ENCODE peak calls at places on chromosomes 12 and 14, in five cellular contexts. One of them, this sample, is unnamed.

GRCh38 chr14:50388256-50388931 is 8.3 kb downstream of the CDKL1 start:
- DNase-seq in HL-60: no peak
- DNase-seq in prostate gland: no peak
- DNase-seq in body of pancreas: peak; percentile 72
- DNase-seq in CD8-positive, alpha-beta memory T cell: no peak
- DNase-seq in this sample: no peak

GRCh38 chr12:41212625-41213024 is 24.5 kb downstream of the PDZRN4 start:
- DNase-seq in prostate gland: no peak
- DNase-seq in HL-60: no peak
- DNase-seq in CD8-positive, alpha-beta memory T cell: no peak
- DNase-seq in body of pancreas: no peak
- DNase-seq in this sample: no peak

GRCh38 chr12:1907652-1908611 is 10.5 kb downstream of the CACNA2D4 start:
- DNase-seq in body of pancreas: no peak
- DNase-seq in CD8-positive, alpha-beta memory T cell: no peak
- DNase-seq in prostate gland: no peak
- DNase-seq in HL-60: no peak
- DNase-seq in this sample: no peak

GRCh38 chr12:50751921-50752721 is 11.8 kb upstream of the ATF1 start:
- DNase-seq in prostate gland: no peak
- DNase-seq in CD8-positive, alpha-beta memory T cell: no peak
- DNase-seq in HL-60: no peak
- DNase-seq in body of pancreas: no peak
- DNase-seq in this sample: no peak

GRCh38 chr12:104859144-104859543 is 98.9 kb downstream of the SLC41A2 start:
- DNase-seq in HL-60: no peak
- DNase-seq in CD8-positive, alpha-beta memory T cell: no peak
- DNase-seq in body of pancreas: no peak
- DNase-seq in prostate gland: no peak
- DNase-seq in this sample: no peak

GRCh38 chr12:26109343-26109841 is 15.4 kb downstream of the BHLHE41 start:
- DNase-seq in HL-60: no peak
- DNase-seq in body of pancreas: peak; percentile 31
- DNase-seq in CD8-positive, alpha-beta memory T cell: no peak
- DNase-seq in prostate gland: no peak
- DNase-seq in this sample: no peak

GRCh38 chr12:753401-754237 is 1.2 kb downstream of the WNK1 start:
- DNase-seq in CD8-positive, alpha-beta memory T cell: peak; percentile 31
- DNase-seq in prostate gland: peak; percentile 13
- DNase-seq in HL-60: no peak
- DNase-seq in body of pancreas: peak; percentile 52
- DNase-seq in this sample: peak; percentile 48

GRCh38 chr14:37034410-37035285 is 137.8 kb downstream of the SLC25A21 start:
- DNase-seq in CD8-positive, alpha-beta memory T cell: no peak
- DNase-seq in HL-60: no peak
- DNase-seq in prostate gland: no peak
- DNase-seq in body of pancreas: no peak
- DNase-seq in this sample: no peak

GRCh38 chr12:90086281-90086680 is 377.6 kb upstream of the ATP2B1 start:
- DNase-seq in CD8-positive, alpha-beta memory T cell: no peak
- DNase-seq in HL-60: no peak
- DNase-seq in body of pancreas: no peak
- DNase-seq in prostate gland: no peak
- DNase-seq in this sample: no peak

GRCh38 chr14:39107624-39108023 is 4.6 kb upstream of the SEC23A start:
- DNase-seq in CD8-positive, alpha-beta memory T cell: no peak
- DNase-seq in HL-60: no peak
- DNase-seq in prostate gland: no peak
- DNase-seq in body of pancreas: no peak
- DNase-seq in this sample: peak; percentile 32

GRCh38 chr14:35879654-35880249 is 53.6 kb downstream of the BRMS1L start:
- DNase-seq in prostate gland: no peak
- DNase-seq in CD8-positive, alpha-beta memory T cell: no peak
- DNase-seq in HL-60: no peak
- DNase-seq in body of pancreas: no peak
- DNase-seq in this sample: peak; percentile 6

GRCh38 chr14:100891501-100892445 is 11.7 kb downstream of the RTL1 start:
- DNase-seq in HL-60: no peak
- DNase-seq in CD8-positive, alpha-beta memory T cell: no peak
- DNase-seq in body of pancreas: peak; percentile 5
- DNase-seq in prostate gland: no peak
- DNase-seq in this sample: no peak

GRCh38 chr12:1367731-1368285 is 226.6 kb downstream of the FBXL14 start:
- DNase-seq in body of pancreas: no peak
- DNase-seq in CD8-positive, alpha-beta memory T cell: no peak
- DNase-seq in prostate gland: no peak
- DNase-seq in HL-60: no peak
- DNase-seq in this sample: no peak

GRCh38 chr14:90556666-90557450 is 160.0 kb downstream of the CALM1 start:
- DNase-seq in prostate gland: no peak
- DNase-seq in HL-60: no peak
- DNase-seq in body of pancreas: no peak
- DNase-seq in CD8-positive, alpha-beta memory T cell: no peak
- DNase-seq in this sample: no peak
- H3K27ac ChIP-seq in prostate gland: no peak overlapping the region
- H3K27ac ChIP-seq in HL-60: no peak overlapping the region
- H3K27ac ChIP-seq in body of pancreas: peak overlapping the region; percentile 49
- H3K27ac ChIP-seq in CD8-positive, alpha-beta memory T cell: peak overlapping the region; percentile 16
- H3K27ac ChIP-seq in this sample: no peak overlapping the region

GRCh38 chr14:103488071-103488470 is 34.6 kb downstream of the CKB start:
- DNase-seq in body of pancreas: no peak
- DNase-seq in HL-60: no peak
- DNase-seq in prostate gland: no peak
- DNase-seq in CD8-positive, alpha-beta memory T cell: no peak
- DNase-seq in this sample: no peak
- H3K27ac ChIP-seq in body of pancreas: no peak overlapping the region
- H3K27ac ChIP-seq in HL-60: no peak overlapping the region
- H3K27ac ChIP-seq in prostate gland: no peak overlapping the region
- H3K27ac ChIP-seq in CD8-positive, alpha-beta memory T cell: no peak overlapping the region
- H3K27ac ChIP-seq in this sample: no peak overlapping the region

GRCh38 chr12:8087666-8088065 is 5.6 kb downstream of the NECAP1 start:
- DNase-seq in HL-60: no peak
- DNase-seq in prostate gland: no peak
- DNase-seq in CD8-positive, alpha-beta memory T cell: no peak
- DNase-seq in body of pancreas: no peak
- DNase-seq in this sample: no peak

GRCh38 chr12:8088574-8088973 is 6.5 kb downstream of the NECAP1 start:
- DNase-seq in HL-60: peak; percentile 32
- DNase-seq in CD8-positive, alpha-beta memory T cell: peak; percentile 40
- DNase-seq in body of pancreas: no peak
- DNase-seq in prostate gland: no peak
- DNase-seq in this sample: peak; percentile 35

GRCh38 chr12:8089718-8090117 is 7.6 kb downstream of the NECAP1 start:
- DNase-seq in CD8-positive, alpha-beta memory T cell: no peak
- DNase-seq in HL-60: no peak
- DNase-seq in body of pancreas: no peak
- DNase-seq in prostate gland: no peak
- DNase-seq in this sample: no peak
- H3K27ac ChIP-seq in CD8-positive, alpha-beta memory T cell: no peak overlapping the region
- H3K27ac ChIP-seq in HL-60: no peak overlapping the region
- H3K27ac ChIP-seq in body of pancreas: no peak overlapping the region
- H3K27ac ChIP-seq in prostate gland: no peak overlapping the region
- H3K27ac ChIP-seq in this sample: no peak overlapping the region

DNA sequence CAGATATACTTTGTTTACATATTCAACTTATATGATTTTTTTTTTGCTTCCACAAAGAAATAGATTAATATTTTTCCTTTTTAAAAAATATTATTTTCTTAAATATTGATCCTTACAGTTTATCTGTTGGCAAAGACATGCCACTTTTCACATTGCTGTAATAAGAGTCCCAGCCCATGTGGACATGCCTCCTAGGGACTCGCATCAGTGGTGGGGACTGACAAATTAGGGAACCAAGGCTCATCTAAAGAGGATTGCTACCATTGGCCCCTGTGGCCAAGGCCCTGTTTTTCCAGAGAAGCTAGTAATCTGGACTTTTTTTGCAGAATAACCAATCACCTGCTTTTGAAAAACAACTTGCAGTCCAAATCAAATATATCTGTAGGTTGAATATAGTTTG is 27.8 kb upstream of the BMAL2 start:
- DNase-seq in prostate gland: no peak
- DNase-seq in HL-60: no peak
- DNase-seq in body of pancreas: no peak
- DNase-seq in CD8-positive, alpha-beta memory T cell: no peak
- DNase-seq in this sample: no peak
- H3K27ac ChIP-seq in prostate gland: no peak overlapping the region
- H3K27ac ChIP-seq in HL-60: no peak overlapping the region
- H3K27ac ChIP-seq in body of pancreas: no peak overlapping the region
- H3K27ac ChIP-seq in CD8-positive, alpha-beta memory T cell: no peak overlapping the region
- H3K27ac ChIP-seq in this sample: no peak overlapping the region

DNA sequence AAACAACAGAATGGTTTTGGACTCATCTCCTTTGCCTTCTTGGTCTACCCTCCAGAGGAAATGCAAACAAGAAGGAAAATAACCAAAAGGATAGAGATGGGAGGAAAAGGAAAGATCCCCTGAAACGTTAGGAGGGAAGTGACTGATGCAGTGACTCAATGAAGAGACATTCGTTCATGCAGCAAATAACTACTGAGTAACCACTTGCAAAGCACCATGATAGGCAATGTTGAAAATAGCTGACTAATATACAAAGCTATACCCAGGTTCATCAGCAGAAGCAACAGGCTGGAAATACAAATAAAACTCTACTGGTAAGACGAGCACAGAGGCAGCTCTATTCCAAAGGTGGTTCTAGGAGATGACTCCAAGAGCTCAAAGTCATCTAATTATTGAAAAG is 41.8 kb downstream of the R3HDM2 start:
- DNase-seq in CD8-positive, alpha-beta memory T cell: no peak
- DNase-seq in HL-60: no peak
- DNase-seq in body of pancreas: no peak
- DNase-seq in prostate gland: no peak
- DNase-seq in this sample: no peak
- H3K27ac ChIP-seq in CD8-positive, alpha-beta memory T cell: no peak overlapping the region
- H3K27ac ChIP-seq in HL-60: no peak overlapping the region
- H3K27ac ChIP-seq in body of pancreas: no peak overlapping the region
- H3K27ac ChIP-seq in prostate gland: no peak overlapping the region
- H3K27ac ChIP-seq in this sample: no peak overlapping the region

DNA sequence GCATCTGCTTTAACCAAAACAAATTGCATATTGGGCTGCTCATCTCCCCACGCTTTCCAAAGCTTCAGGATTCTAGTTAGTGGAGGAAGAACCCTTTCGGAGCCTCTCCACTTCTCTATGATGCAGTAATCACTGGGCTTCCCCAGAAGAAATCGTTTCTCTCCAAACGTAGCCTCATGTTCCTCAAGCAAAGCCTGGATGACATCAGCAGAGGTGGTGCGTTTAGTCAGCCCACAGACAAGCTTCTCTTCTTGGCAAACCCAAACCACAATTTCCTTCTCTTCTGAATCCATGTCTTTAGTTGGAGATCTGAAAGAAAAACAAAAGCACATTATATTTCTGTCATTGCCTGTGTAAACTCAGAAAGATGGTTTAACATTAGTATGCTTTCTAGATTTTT is 30.6 kb downstream of the RASSF9 start:
- DNase-seq in body of pancreas: no peak
- DNase-seq in CD8-positive, alpha-beta memory T cell: no peak
- DNase-seq in HL-60: no peak
- DNase-seq in prostate gland: no peak
- DNase-seq in this sample: no peak
- H3K27ac ChIP-seq in body of pancreas: no peak overlapping the region
- H3K27ac ChIP-seq in CD8-positive, alpha-beta memory T cell: no peak overlapping the region
- H3K27ac ChIP-seq in HL-60: no peak overlapping the region
- H3K27ac ChIP-seq in prostate gland: no peak overlapping the region
- H3K27ac ChIP-seq in this sample: no peak overlapping the region

GRCh38 chr12:121499929-121500793 is 80.7 kb downstream of the KDM2B start:
- DNase-seq in body of pancreas: peak; percentile 77
- DNase-seq in HL-60: no peak
- DNase-seq in CD8-positive, alpha-beta memory T cell: peak; percentile 67
- DNase-seq in prostate gland: peak; percentile 54
- DNase-seq in this sample: peak; percentile 72

GRCh38 chr12:121490401-121491257 is 90.2 kb downstream of the KDM2B start:
- DNase-seq in prostate gland: no peak
- DNase-seq in CD8-positive, alpha-beta memory T cell: no peak
- DNase-seq in HL-60: no peak
- DNase-seq in body of pancreas: no peak
- DNase-seq in this sample: no peak

GRCh38 chr12:121495746-121496145 is 85.1 kb downstream of the KDM2B start:
- DNase-seq in prostate gland: no peak
- DNase-seq in CD8-positive, alpha-beta memory T cell: no peak
- DNase-seq in HL-60: no peak
- DNase-seq in body of pancreas: no peak
- DNase-seq in this sample: no peak

GRCh38 chr12:121489874-121490273 is 90.0 kb downstream of the RNF34 start:
- DNase-seq in body of pancreas: no peak
- DNase-seq in HL-60: no peak
- DNase-seq in CD8-positive, alpha-beta memory T cell: no peak
- DNase-seq in prostate gland: no peak
- DNase-seq in this sample: no peak

DNA sequence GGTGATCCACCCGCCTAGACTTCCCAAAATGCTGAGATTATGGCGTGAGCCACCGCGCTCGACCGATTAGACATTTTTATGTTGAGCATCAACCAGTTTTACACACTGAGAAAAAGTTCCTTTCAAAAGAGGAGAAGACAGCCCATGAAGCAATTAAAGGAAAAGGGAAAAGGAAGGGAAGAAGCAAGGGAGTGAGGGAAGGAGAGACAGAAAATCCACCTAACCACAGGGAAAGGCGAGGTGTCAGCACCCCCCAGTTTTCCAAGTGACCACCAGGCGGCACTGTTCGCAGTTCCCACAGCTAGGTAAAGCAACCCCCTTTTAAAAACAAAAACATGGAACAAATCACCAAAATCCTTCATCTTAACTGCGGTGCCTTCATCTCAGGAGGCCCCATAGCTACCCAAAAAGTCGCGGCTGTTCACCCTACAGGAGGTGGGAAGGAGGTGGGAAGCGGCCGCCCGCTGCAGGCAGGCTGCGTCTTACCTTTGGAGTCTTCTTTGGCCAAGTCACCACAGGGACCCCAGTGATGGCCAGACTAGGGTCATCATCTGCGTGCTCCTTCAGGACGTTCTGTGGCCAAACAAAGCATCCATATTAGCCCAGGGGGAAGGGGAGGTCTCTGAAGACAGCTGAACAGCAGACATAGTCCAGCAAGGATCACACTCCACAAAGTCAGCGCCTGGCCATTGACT is 86.6 kb downstream of the KDM2B start:
- DNase-seq in HL-60: no peak
- DNase-seq in prostate gland: no peak
- DNase-seq in body of pancreas: peak; percentile 54
- DNase-seq in CD8-positive, alpha-beta memory T cell: peak; percentile 51
- DNase-seq in this sample: peak; percentile 47
- H3K27ac ChIP-seq in HL-60: no peak overlapping the region
- H3K27ac ChIP-seq in prostate gland: no peak overlapping the region
- H3K27ac ChIP-seq in body of pancreas: no peak overlapping the region
- H3K27ac ChIP-seq in CD8-positive, alpha-beta memory T cell: no peak overlapping the region
- H3K27ac ChIP-seq in this sample: no peak overlapping the region